ENCODE peak calls at places on chromosome 1, in four cellular contexts. C, T, D and X are unnamed samples.

GRCh38 chr1:113538225-113538624 is 147.9 kb downstream of the MAGI3 start:
- DNase-seq in D (no peak), T (no peak), C (no peak), X (no peak)

GRCh38 chr1:34828611-34829010 is 30.9 kb downstream of the SMIM12 start:
- DNase-seq in T (no peak), C (no peak), D (no peak), X (no peak)

GRCh38 chr1:192907545-192908243 is 98.9 kb downstream of the RGS2 start:
- DNase-seq in C (no peak), D (no peak), T (no peak), X (no peak)

GRCh38 chr1:222616535-222616934 is 1.4 kb upstream of the MIA3 start:
- DNase-seq in T (no peak), D (no peak), C (no peak), X (no peak)

GRCh38 chr1:203306970-203307541 is 1.7 kb downstream of the BTG2 start:
- DNase-seq in T (no peak), C (no peak), D (no peak), X (no peak)

GRCh38 chr1:207027921-207028320 is 4.6 kb downstream of the C1orf116 start:
- DNase-seq in D (no peak), T (no peak), C (no peak), X (no peak)

GRCh38 chr1:48022306-48022705 is 25.1 kb upstream of the TRABD2B start:
- DNase-seq in C (no peak), D (no peak), T (no peak), X (no peak)

GRCh38 chr1:171127481-171127880 is 36.8 kb downstream of the FMO3 start:
- DNase-seq in D (no peak), C (no peak), T (no peak), X (no peak)

GRCh38 chr1:101728029-101728428 is 268.7 kb downstream of the OLFM3 start:
- DNase-seq in D (no peak), C (no peak), T (no peak), X (no peak)

GRCh38 chr1:59601032-59601431 is 213.7 kb upstream of the HOOK1 start:
- DNase-seq in T (no peak), C (no peak), D (no peak), X (no peak)

GRCh38 chr1:115729765-115730164 is 38.7 kb downstream of the CASQ2 start:
- DNase-seq in C (no peak), D (no peak), T (peak), X (no peak)

GRCh38 chr1:61110587-61110986 is 28.2 kb downstream of the NFIA start:
- DNase-seq in D (no peak), C (no peak), T (no peak), X (no peak)

GRCh38 chr1:15720861-15721260 is 15.2 kb upstream of the SLC25A34 start:
- DNase-seq in T (no peak), D (no peak), C (no peak), X (no peak)

GRCh38 chr1:181100015-181100905 is 11.8 kb downstream of the IER5 start:
- DNase-seq in C (no peak), D (no peak), T (no peak), X (no peak)

GRCh38 chr1:164598719-164599118 is 39.7 kb downstream of the PBX1 start:
- DNase-seq in D (no peak), T (no peak), C (no peak), X (no peak)

GRCh38 chr1:196001188-196001587 is 607.1 kb downstream of the KCNT2 start:
- DNase-seq in D (no peak), T (no peak), C (no peak), X (no peak)

GRCh38 chr1:233635765-233636502 is 22.0 kb downstream of the KCNK1 start:
- DNase-seq in D (no peak), T (no peak), C (peak), X (peak)

DNA sequence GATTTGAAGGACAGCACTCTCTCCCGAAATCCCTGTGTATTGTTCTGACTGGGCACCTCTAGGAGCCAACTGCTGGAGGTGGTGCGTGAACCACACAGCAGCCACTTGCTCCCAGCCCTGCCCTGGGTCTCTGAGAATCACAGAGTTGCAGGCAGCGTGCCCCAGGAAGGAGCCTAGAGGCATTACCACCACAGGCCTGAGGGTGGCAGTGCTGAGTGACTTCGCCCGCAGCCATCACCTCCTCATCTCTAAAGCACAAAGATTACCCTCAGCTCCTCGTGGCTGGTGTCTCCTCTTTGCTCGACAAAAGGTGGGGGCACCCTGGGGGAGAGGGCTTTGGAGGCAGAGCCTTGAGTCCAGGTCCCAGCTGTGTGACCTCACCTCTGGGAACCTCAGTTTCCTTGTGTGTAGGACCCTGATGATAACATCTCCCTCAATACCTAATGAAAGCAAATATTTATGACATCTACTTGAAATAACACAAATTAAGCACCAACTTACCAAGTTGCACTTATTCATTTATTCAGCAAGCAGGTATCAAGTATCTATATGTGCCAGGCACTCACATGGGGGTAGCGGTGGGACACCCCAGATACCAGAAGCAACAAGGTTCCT is 86.3 kb downstream of the VWA5B1 start:
- DNase-seq in D (peak), C (peak), T (no peak), X (peak)
- TF ChIP-seq EGR1 in D (no peak), C (no peak), T (no peak), X (no peak)

GRCh38 chr1:2561446-2561845 is 5.3 kb downstream of the TNFRSF14 start:
- DNase-seq in C (no peak), D (no peak), T (no peak), X (no peak)
- H3K4me2 ChIP-seq in C (no peak), D (no peak), T (no peak), X (no peak)

GRCh38 chr1:13540871-13541270 is 27.1 kb upstream of the LRRC38 start:
- DNase-seq in D (no peak), T (no peak), C (no peak), X (no peak)

GRCh38 chr1:13543451-13543911 is 29.7 kb upstream of the LRRC38 start:
- DNase-seq in D (no peak), T (no peak), C (no peak), X (no peak)

GRCh38 chr1:13546791-13547190 is 33.0 kb upstream of the LRRC38 start:
- DNase-seq in D (no peak), C (no peak), T (no peak), X (no peak)

GRCh38 chr1:13541435-13542215 is 27.8 kb upstream of the LRRC38 start:
- DNase-seq in C (no peak), T (no peak), D (no peak), X (no peak)

DNA sequence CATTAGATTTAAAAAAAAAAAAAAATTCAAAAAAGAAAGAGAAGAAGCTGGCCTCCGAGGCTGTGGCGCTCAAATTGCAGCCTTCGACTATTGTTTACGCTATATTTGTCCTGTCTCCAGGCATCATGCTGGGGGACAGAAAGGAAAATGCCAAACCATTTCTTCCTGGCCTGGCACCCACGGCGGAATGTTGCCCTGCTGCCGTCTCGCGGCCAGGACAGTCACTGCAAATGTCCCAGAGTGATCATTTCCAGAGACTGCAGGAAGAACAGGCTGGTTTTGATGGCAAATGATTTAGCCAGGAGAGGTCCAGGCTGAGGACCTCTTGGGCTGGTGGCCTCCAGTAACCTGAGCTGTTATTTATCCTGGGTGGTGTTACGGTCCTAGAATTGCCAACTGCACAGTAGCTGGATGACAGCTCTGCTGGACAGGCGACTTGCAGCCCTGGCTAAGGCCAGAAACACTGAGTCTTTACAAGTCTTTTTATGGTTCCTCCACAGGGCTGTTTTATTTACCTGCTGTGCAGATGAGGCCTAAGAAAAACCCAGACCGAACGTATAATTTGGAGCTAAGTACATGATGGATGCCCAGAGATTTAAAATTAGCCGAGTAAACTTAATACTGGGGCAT is 30.2 kb upstream of the LRRC38 start:
- DNase-seq in D (no peak), C (no peak), T (no peak), X (peak)
- TF ChIP-seq POLR2AphosphoS5 in D (no peak), C (no peak), T (no peak), X (no peak)

GRCh38 chr1:21575351-21575942 is 66.2 kb downstream of the ALPL start:
- DNase-seq in T (no peak), D (no peak), C (no peak), X (no peak)

GRCh38 chr1:21573475-21573874 is 64.3 kb downstream of the ALPL start:
- DNase-seq in D (no peak), C (no peak), T (no peak), X (no peak)

GRCh38 chr1:21573971-21574458 is 64.8 kb downstream of the ALPL start:
- DNase-seq in T (no peak), D (peak), C (peak), X (peak)

GRCh38 chr1:21576031-21576797 is 67.0 kb downstream of the ALPL start:
- DNase-seq in C (no peak), D (no peak), T (no peak), X (no peak)

GRCh38 chr1:21574464-21575151 is 65.4 kb downstream of the ALPL start:
- DNase-seq in T (no peak), C (peak), D (peak), X (no peak)
- TF ChIP-seq EGR1 in T (no peak), C (peak), D (peak), X (peak)